ENCODE peak calls at places on chromosome 1, in ten cellular contexts. One of them, this sample, is unnamed.

GRCh38 chr1:95179205-95180001 is 54.6 kb upstream of the RWDD3 start:
- DNase-seq in stomach: no peak
- DNase-seq in GM23248: no peak
- DNase-seq in ELR: no peak
- DNase-seq in left ventricle myocardium inferior: no peak
- DNase-seq in GM12865: no peak
- DNase-seq in astrocyte of the cerebellum: no peak
- DNase-seq in Calu3: no peak
- DNase-seq in progenitor cell of endocrine pancreas: no peak
- DNase-seq in AG04450: no peak
- DNase-seq in this sample: no peak

GRCh38 chr1:223664106-223664505 is 1.4 kb downstream of the CAPN8 start:
- DNase-seq in Calu3: peak; percentile 31
- DNase-seq in GM23248: no peak
- DNase-seq in astrocyte of the cerebellum: no peak
- DNase-seq in GM12865: no peak
- DNase-seq in AG04450: no peak
- DNase-seq in ELR: no peak
- DNase-seq in progenitor cell of endocrine pancreas: no peak
- DNase-seq in left ventricle myocardium inferior: no peak
- DNase-seq in stomach: no peak
- DNase-seq in this sample: no peak

GRCh38 chr1:240074422-240074821 is 17.3 kb upstream of the FMN2 start:
- DNase-seq in GM23248: no peak
- DNase-seq in AG04450: no peak
- DNase-seq in Calu3: no peak
- DNase-seq in stomach: no peak
- DNase-seq in ELR: no peak
- DNase-seq in left ventricle myocardium inferior: no peak
- DNase-seq in astrocyte of the cerebellum: no peak
- DNase-seq in progenitor cell of endocrine pancreas: no peak
- DNase-seq in GM12865: no peak
- DNase-seq in this sample: no peak

GRCh38 chr1:3714284-3714741 is 37.9 kb upstream of the CCDC27 start:
- DNase-seq in progenitor cell of endocrine pancreas: no peak
- DNase-seq in left ventricle myocardium inferior: peak; percentile 38
- DNase-seq in ELR: no peak
- DNase-seq in GM23248: no peak
- DNase-seq in GM12865: no peak
- DNase-seq in Calu3: no peak
- DNase-seq in stomach: no peak
- DNase-seq in AG04450: no peak
- DNase-seq in astrocyte of the cerebellum: no peak
- DNase-seq in this sample: no peak

GRCh38 chr1:225908013-225908640 is 15.9 kb downstream of the PYCR2 start:
- DNase-seq in ELR: no peak
- DNase-seq in stomach: no peak
- DNase-seq in progenitor cell of endocrine pancreas: no peak
- DNase-seq in astrocyte of the cerebellum: no peak
- DNase-seq in GM12865: no peak
- DNase-seq in left ventricle myocardium inferior: no peak
- DNase-seq in AG04450: no peak
- DNase-seq in Calu3: no peak
- DNase-seq in GM23248: no peak
- DNase-seq in this sample: no peak

GRCh38 chr1:153610334-153611023 is 2.5 kb downstream of the S100A16 start:
- DNase-seq in GM23248: peak; percentile 82
- DNase-seq in GM12865: no peak
- DNase-seq in left ventricle myocardium inferior: no peak
- DNase-seq in stomach: no peak
- DNase-seq in progenitor cell of endocrine pancreas: no peak
- DNase-seq in ELR: peak; percentile 92
- DNase-seq in AG04450: no peak
- DNase-seq in Calu3: peak; percentile 35
- DNase-seq in astrocyte of the cerebellum: no peak
- DNase-seq in this sample: peak; percentile 30

GRCh38 chr1:203148127-203148526 is 20.6 kb downstream of the ADORA1 start:
- DNase-seq in GM23248: peak; percentile 15
- DNase-seq in ELR: peak; percentile 29
- DNase-seq in AG04450: no peak
- DNase-seq in stomach: peak; percentile 45
- DNase-seq in progenitor cell of endocrine pancreas: no peak
- DNase-seq in GM12865: no peak
- DNase-seq in Calu3: peak; percentile 54
- DNase-seq in left ventricle myocardium inferior: no peak
- DNase-seq in astrocyte of the cerebellum: no peak
- DNase-seq in this sample: peak; percentile 42

GRCh38 chr1:242477944-242478343 is 46.6 kb downstream of the PLD5 start:
- DNase-seq in GM12865: no peak
- DNase-seq in progenitor cell of endocrine pancreas: no peak
- DNase-seq in stomach: no peak
- DNase-seq in AG04450: no peak
- DNase-seq in left ventricle myocardium inferior: no peak
- DNase-seq in Calu3: no peak
- DNase-seq in astrocyte of the cerebellum: no peak
- DNase-seq in ELR: no peak
- DNase-seq in GM23248: no peak
- DNase-seq in this sample: no peak

GRCh38 chr1:30400436-30400975 is 322.9 kb downstream of the MATN1 start:
- DNase-seq in left ventricle myocardium inferior: no peak
- DNase-seq in AG04450: no peak
- DNase-seq in progenitor cell of endocrine pancreas: no peak
- DNase-seq in ELR: no peak
- DNase-seq in GM23248: no peak
- DNase-seq in astrocyte of the cerebellum: no peak
- DNase-seq in Calu3: no peak
- DNase-seq in GM12865: no peak
- DNase-seq in stomach: no peak
- DNase-seq in this sample: no peak

GRCh38 chr1:228735871-228736586 is 750 bp downstream of the RHOU start:
- DNase-seq in progenitor cell of endocrine pancreas: peak; percentile 14
- DNase-seq in GM12865: no peak
- DNase-seq in ELR: peak; percentile 15
- DNase-seq in Calu3: peak; percentile 43
- DNase-seq in left ventricle myocardium inferior: peak; percentile 37
- DNase-seq in AG04450: no peak
- DNase-seq in GM23248: peak; percentile 71
- DNase-seq in astrocyte of the cerebellum: no peak
- DNase-seq in stomach: peak; percentile 68
- DNase-seq in this sample: peak; percentile 72

GRCh38 chr1:156124557-156125483 is 10.3 kb downstream of the LMNA start:
- DNase-seq in Calu3: peak; percentile 78
- DNase-seq in GM12865: peak; percentile 69
- DNase-seq in left ventricle myocardium inferior: no peak
- DNase-seq in astrocyte of the cerebellum: no peak
- DNase-seq in ELR: no peak
- DNase-seq in progenitor cell of endocrine pancreas: no peak
- DNase-seq in AG04450: no peak
- DNase-seq in GM23248: peak; percentile 79
- DNase-seq in stomach: no peak
- DNase-seq in this sample: peak; percentile 89

GRCh38 chr1:232472485-232473041 is 157.4 kb downstream of the SIPA1L2 start:
- DNase-seq in Calu3: no peak
- DNase-seq in ELR: peak; percentile 51
- DNase-seq in GM23248: peak; percentile 71
- DNase-seq in stomach: no peak
- DNase-seq in AG04450: peak; percentile 33
- DNase-seq in progenitor cell of endocrine pancreas: no peak
- DNase-seq in left ventricle myocardium inferior: no peak
- DNase-seq in astrocyte of the cerebellum: no peak
- DNase-seq in GM12865: no peak
- DNase-seq in this sample: no peak

GRCh38 chr1:41648844-41649243 is 164.4 kb upstream of the EDN2 start:
- DNase-seq in GM23248: no peak
- DNase-seq in Calu3: no peak
- DNase-seq in left ventricle myocardium inferior: no peak
- DNase-seq in astrocyte of the cerebellum: no peak
- DNase-seq in stomach: no peak
- DNase-seq in GM12865: no peak
- DNase-seq in ELR: no peak
- DNase-seq in AG04450: no peak
- DNase-seq in progenitor cell of endocrine pancreas: no peak
- DNase-seq in this sample: no peak

GRCh38 chr1:169149555-169150286 is 43.2 kb downstream of the ATP1B1 start:
- DNase-seq in astrocyte of the cerebellum: no peak
- DNase-seq in GM23248: no peak
- DNase-seq in AG04450: no peak
- DNase-seq in stomach: no peak
- DNase-seq in left ventricle myocardium inferior: no peak
- DNase-seq in Calu3: no peak
- DNase-seq in GM12865: no peak
- DNase-seq in progenitor cell of endocrine pancreas: no peak
- DNase-seq in ELR: no peak
- DNase-seq in this sample: no peak

GRCh38 chr1:238690415-238690814 is 696.0 kb upstream of the CHRM3 start:
- DNase-seq in Calu3: no peak
- DNase-seq in left ventricle myocardium inferior: no peak
- DNase-seq in ELR: peak; percentile 56
- DNase-seq in AG04450: no peak
- DNase-seq in astrocyte of the cerebellum: no peak
- DNase-seq in GM12865: no peak
- DNase-seq in stomach: no peak
- DNase-seq in GM23248: peak; percentile 29
- DNase-seq in progenitor cell of endocrine pancreas: no peak
- DNase-seq in this sample: no peak

GRCh38 chr1:5880630-5881405 is 111.4 kb downstream of the NPHP4 start:
- DNase-seq in GM23248: no peak
- DNase-seq in ELR: no peak
- DNase-seq in stomach: no peak
- DNase-seq in progenitor cell of endocrine pancreas: no peak
- DNase-seq in left ventricle myocardium inferior: no peak
- DNase-seq in GM12865: no peak
- DNase-seq in AG04450: no peak
- DNase-seq in astrocyte of the cerebellum: no peak
- DNase-seq in Calu3: no peak
- DNase-seq in this sample: no peak

GRCh38 chr1:1001057-1001630 is 1.2 kb upstream of the HES4 start:
- DNase-seq in GM23248: no peak
- DNase-seq in ELR: no peak
- DNase-seq in GM12865: no peak
- DNase-seq in stomach: no peak
- DNase-seq in progenitor cell of endocrine pancreas: peak; percentile 24
- DNase-seq in astrocyte of the cerebellum: no peak
- DNase-seq in AG04450: no peak
- DNase-seq in Calu3: no peak
- DNase-seq in left ventricle myocardium inferior: no peak
- DNase-seq in this sample: peak; percentile 30

GRCh38 chr1:51850420-51851297 is 27.9 kb downstream of the NRDC start:
- DNase-seq in stomach: no peak
- DNase-seq in astrocyte of the cerebellum: no peak
- DNase-seq in left ventricle myocardium inferior: peak; percentile 33
- DNase-seq in GM12865: no peak
- DNase-seq in ELR: no peak
- DNase-seq in AG04450: no peak
- DNase-seq in GM23248: no peak
- DNase-seq in Calu3: no peak
- DNase-seq in progenitor cell of endocrine pancreas: no peak
- DNase-seq in this sample: no peak

GRCh38 chr1:208252126-208252853 is 8.1 kb upstream of the PLXNA2 start:
- DNase-seq in Calu3: peak; percentile 91
- DNase-seq in GM12865: no peak
- DNase-seq in AG04450: no peak
- DNase-seq in astrocyte of the cerebellum: no peak
- DNase-seq in GM23248: peak; percentile 17
- DNase-seq in left ventricle myocardium inferior: no peak
- DNase-seq in ELR: peak; percentile 68
- DNase-seq in progenitor cell of endocrine pancreas: peak; percentile 43
- DNase-seq in stomach: no peak
- DNase-seq in this sample: no peak

GRCh38 chr1:241622708-241623107 is 17.5 kb downstream of the CHML start:
- DNase-seq in left ventricle myocardium inferior: no peak
- DNase-seq in progenitor cell of endocrine pancreas: no peak
- DNase-seq in Calu3: no peak
- DNase-seq in astrocyte of the cerebellum: no peak
- DNase-seq in AG04450: no peak
- DNase-seq in GM23248: peak; percentile 42
- DNase-seq in ELR: no peak
- DNase-seq in stomach: no peak
- DNase-seq in GM12865: no peak
- DNase-seq in this sample: no peak

GRCh38 chr1:169207825-169208520 is 101.5 kb downstream of the ATP1B1 start:
- DNase-seq in left ventricle myocardium inferior: no peak
- DNase-seq in Calu3: no peak
- DNase-seq in stomach: no peak
- DNase-seq in GM12865: no peak
- DNase-seq in progenitor cell of endocrine pancreas: no peak
- DNase-seq in astrocyte of the cerebellum: no peak
- DNase-seq in ELR: no peak
- DNase-seq in GM23248: peak; percentile 28
- DNase-seq in AG04450: no peak
- DNase-seq in this sample: no peak

GRCh38 chr1:231315887-231316286 is 21.8 kb downstream of the EXOC8 start:
- DNase-seq in Calu3: peak; percentile 49
- DNase-seq in astrocyte of the cerebellum: no peak
- DNase-seq in GM23248: peak; percentile 51
- DNase-seq in left ventricle myocardium inferior: peak; percentile 24
- DNase-seq in progenitor cell of endocrine pancreas: no peak
- DNase-seq in GM12865: peak; percentile 61
- DNase-seq in ELR: peak; percentile 63
- DNase-seq in stomach: peak; percentile 44
- DNase-seq in AG04450: no peak
- DNase-seq in this sample: peak; percentile 30

GRCh38 chr1:10132852-10133251 is 77.5 kb upstream of the KIF1B start:
- DNase-seq in AG04450: no peak
- DNase-seq in GM12865: no peak
- DNase-seq in ELR: no peak
- DNase-seq in Calu3: no peak
- DNase-seq in progenitor cell of endocrine pancreas: no peak
- DNase-seq in stomach: no peak
- DNase-seq in GM23248: no peak
- DNase-seq in astrocyte of the cerebellum: no peak
- DNase-seq in left ventricle myocardium inferior: no peak
- DNase-seq in this sample: no peak

GRCh38 chr1:146051452-146051852 is 29.9 kb upstream of the HJV start:
- DNase-seq in Calu3: no peak
- DNase-seq in GM23248: no peak
- DNase-seq in progenitor cell of endocrine pancreas: no peak
- DNase-seq in astrocyte of the cerebellum: no peak
- DNase-seq in ELR: no peak
- DNase-seq in left ventricle myocardium inferior: no peak
- DNase-seq in GM12865: no peak
- DNase-seq in stomach: no peak
- DNase-seq in AG04450: no peak
- DNase-seq in this sample: no peak

GRCh38 chr1:17587693-17588047 is 48.2 kb downstream of the ARHGEF10L start:
- DNase-seq in left ventricle myocardium inferior: no peak
- DNase-seq in ELR: peak; percentile 75
- DNase-seq in progenitor cell of endocrine pancreas: no peak
- DNase-seq in Calu3: no peak
- DNase-seq in AG04450: no peak
- DNase-seq in stomach: no peak
- DNase-seq in GM23248: peak; percentile 88
- DNase-seq in astrocyte of the cerebellum: peak; percentile 68
- DNase-seq in GM12865: no peak
- DNase-seq in this sample: no peak

GRCh38 chr1:202501281-202501680 is 152.8 kb downstream of the PPP1R12B start:
- DNase-seq in Calu3: peak; percentile 24
- DNase-seq in astrocyte of the cerebellum: peak; percentile 27
- DNase-seq in stomach: no peak
- DNase-seq in left ventricle myocardium inferior: no peak
- DNase-seq in progenitor cell of endocrine pancreas: no peak
- DNase-seq in AG04450: no peak
- DNase-seq in GM23248: peak; percentile 41
- DNase-seq in ELR: peak; percentile 47
- DNase-seq in GM12865: peak; percentile 32
- DNase-seq in this sample: no peak

GRCh38 chr1:183272390-183272801 is 86.3 kb downstream of the LAMC2 start:
- DNase-seq in AG04450: no peak
- DNase-seq in GM12865: no peak
- DNase-seq in GM23248: peak; percentile 88
- DNase-seq in progenitor cell of endocrine pancreas: no peak
- DNase-seq in left ventricle myocardium inferior: no peak
- DNase-seq in ELR: peak; percentile 99
- DNase-seq in astrocyte of the cerebellum: no peak
- DNase-seq in stomach: no peak
- DNase-seq in Calu3: no peak
- DNase-seq in this sample: no peak

GRCh38 chr1:184150776-184151531 is 99.4 kb downstream of the TSEN15 start:
- DNase-seq in progenitor cell of endocrine pancreas: no peak
- DNase-seq in GM12865: no peak
- DNase-seq in stomach: no peak
- DNase-seq in AG04450: no peak
- DNase-seq in GM23248: peak; percentile 92
- DNase-seq in left ventricle myocardium inferior: no peak
- DNase-seq in Calu3: no peak
- DNase-seq in astrocyte of the cerebellum: peak; percentile 85
- DNase-seq in ELR: peak; percentile 48
- DNase-seq in this sample: no peak

This sample was measured in colonic mucosa.